ENCODE peak calls at places on chromosomes 13 and 19, in four cellular contexts. A is MM.1S; I is GM23338; V is CD8-positive, alpha-beta T cell. L is an unnamed sample. For H3K36me3, the result is how much of the 10 kb centered on the place peaks cover.

GRCh38 chr19:49817964-49818690 is at the start of gene MED25:
- DNase-seq in A (peak), I (peak), V (peak), L (peak)

GRCh38 chr19:42081584-42082258 is 5.8 kb downstream of the ZNF574 start:
- DNase-seq in A (peak), I (peak), V (no peak), L (no peak)

GRCh38 chr19:4909172-4909896 is at the start of gene UHRF1:
- DNase-seq in A (peak), I (peak), V (no peak), L (no peak)

GRCh38 chr19:2503521-2504109 is 27.7 kb downstream of the GADD45B start:
- DNase-seq in A (no peak), I (no peak), V (peak), L (peak)

GRCh38 chr13:44305845-44306244 is 67.8 kb upstream of the SERP2 start:
- DNase-seq in A (no peak), I (peak), V (no peak), L (no peak)

GRCh38 chr13:114222461-114222968 is 12.2 kb upstream of the CDC16 start:
- DNase-seq in A (peak), I (no peak), V (no peak), L (no peak)

GRCh38 chr13:33524086-33524485 is 238.5 kb upstream of the STARD13 start:
- DNase-seq in A (no peak), I (no peak), V (no peak), L (no peak)

GRCh38 chr19:43636121-43636683 is 3.4 kb downstream of the CADM4 start:
- DNase-seq in A (no peak), I (peak), V (no peak), L (no peak)

GRCh38 chr13:35526577-35526976 is 50.1 kb upstream of the MAB21L1 start:
- DNase-seq in A (no peak), I (no peak), V (no peak), L (no peak)

GRCh38 chr13:51786425-51787010 is 17.4 kb downstream of the DHRS12 start:
- DNase-seq in A (no peak), I (no peak), V (no peak), L (no peak)

GRCh38 chr19:54425382-54425723 is 10.1 kb downstream of the TTYH1 start:
- DNase-seq in A (no peak), I (no peak), V (no peak), L (no peak)

GRCh38 chr13:73334459-73334858 is 275.7 kb downstream of the KLF5 start:
- DNase-seq in A (no peak), I (no peak), V (no peak), L (no peak)

GRCh38 chr13:24066405-24067292 is 93.9 kb upstream of the SPATA13 start:
- DNase-seq in A (no peak), I (peak), V (no peak), L (no peak)

GRCh38 chr13:46553521-46553885 is 533 bp downstream of the LRCH1 start:
- DNase-seq in A (no peak), I (peak), V (no peak), L (peak)

GRCh38 chr19:49133621-49134454 is 14.5 kb downstream of the PPFIA3 start:
- DNase-seq in A (no peak), I (peak), V (no peak), L (peak)

GRCh38 chr13:64591981-64592380 is 2638.2 kb downstream of the PCDH9 start:
- DNase-seq in A (no peak), I (no peak), V (no peak), L (no peak)

GRCh38 chr19:38004505-38005223 is 97.7 kb downstream of the SIPA1L3 start:
- DNase-seq in A (peak), I (peak), V (no peak), L (no peak)

GRCh38 chr13:23504188-23504587 is 66.0 kb upstream of the TNFRSF19 start:
- DNase-seq in A (no peak), I (no peak), V (no peak), L (no peak)

GRCh38 chr19:41323430-41324125 is 13.6 kb downstream of the CCDC97 start:
- DNase-seq in A (no peak), I (peak), V (no peak), L (no peak)

GRCh38 chr19:15836595-15837398 is 21.3 kb upstream of the OR10H1 start:
- DNase-seq in A (peak), I (no peak), V (peak), L (peak)

GRCh38 chr13:23348270-23349126 is 85.0 kb downstream of the SACS start:
- DNase-seq in A (no peak), I (peak), V (no peak), L (no peak)

GRCh38 chr19:33387351-33388230 is 14.1 kb downstream of the CEBPG start:
- DNase-seq in A (no peak), I (no peak), V (no peak), L (no peak)

GRCh38 chr19:5048727-5049553 is 80.0 kb downstream of the KDM4B start:
- DNase-seq in A (no peak), I (no peak), V (no peak), L (no peak)

GRCh38 chr13:95822303-95822702 is 145.4 kb downstream of the DNAJC3 start:
- DNase-seq in A (no peak), I (no peak), V (no peak), L (no peak)

GRCh38 chr13:53012707-53013106 is 15.9 kb upstream of the OLFM4 start:
- DNase-seq in A (peak), I (no peak), V (no peak), L (no peak)

GRCh38 chr19:35790981-35791813 is 15.8 kb downstream of the ARHGAP33 start:
- DNase-seq in A (no peak), I (peak), V (no peak), L (no peak)

GRCh38 chr13:76965759-76966421 is 17.6 kb downstream of the ACOD1 start:
- DNase-seq in A (no peak), I (no peak), V (no peak), L (no peak)

GRCh38 chr19:12090807-12091206 is 26.3 kb downstream of the ZNF844 start:
- DNase-seq in A (peak), I (peak), V (peak), L (peak)

GRCh38 chr19:33430674-33431277 is 57.3 kb downstream of the CEBPG start:
- DNase-seq in A (peak), I (peak), V (peak), L (peak)

GRCh38 chr13:97122381-97122996 is 99.6 kb upstream of the MBNL2 start:
- DNase-seq in A (no peak), I (no peak), V (no peak), L (no peak)

GRCh38 chr13:50616101-50616500 is 227.4 kb downstream of the DLEU7 start:
- DNase-seq in A (no peak), I (no peak), V (no peak), L (no peak)

GRCh38 chr19:12284226-12284625 is 10.5 kb downstream of the ZNF44 start:
- DNase-seq in A (no peak), I (no peak), V (no peak), L (no peak)

GRCh38 chr19:33616857-33617256 is 4.9 kb upstream of the CHST8 start:
- DNase-seq in A (peak), I (no peak), V (no peak), L (no peak)

GRCh38 chr19:8245869-8246835 is 37.0 kb downstream of the CERS4 start:
- DNase-seq in A (no peak), I (no peak), V (no peak), L (no peak)

GRCh38 chr13:43232866-43233265 is 209.5 kb downstream of the DNAJC15 start:
- DNase-seq in A (no peak), I (no peak), V (no peak), L (no peak)

GRCh38 chr19:8340341-8341096 is 2.5 kb downstream of the KANK3 start:
- DNase-seq in A (no peak), I (peak), V (no peak), L (no peak)

GRCh38 chr19:12791345-12792047 is at the start of gene JUNB:
- DNase-seq in A (peak), I (peak), V (peak), L (peak)

GRCh38 chr19:13841339-13842293 is 35.3 kb upstream of the NANOS3 start:
- DNase-seq in A (peak), I (no peak), V (no peak), L (peak)

GRCh38 chr13:62524061-62524460 is 1108.4 kb upstream of the PCDH20 start:
- DNase-seq in A (no peak), I (no peak), V (no peak), L (no peak)

DNA sequence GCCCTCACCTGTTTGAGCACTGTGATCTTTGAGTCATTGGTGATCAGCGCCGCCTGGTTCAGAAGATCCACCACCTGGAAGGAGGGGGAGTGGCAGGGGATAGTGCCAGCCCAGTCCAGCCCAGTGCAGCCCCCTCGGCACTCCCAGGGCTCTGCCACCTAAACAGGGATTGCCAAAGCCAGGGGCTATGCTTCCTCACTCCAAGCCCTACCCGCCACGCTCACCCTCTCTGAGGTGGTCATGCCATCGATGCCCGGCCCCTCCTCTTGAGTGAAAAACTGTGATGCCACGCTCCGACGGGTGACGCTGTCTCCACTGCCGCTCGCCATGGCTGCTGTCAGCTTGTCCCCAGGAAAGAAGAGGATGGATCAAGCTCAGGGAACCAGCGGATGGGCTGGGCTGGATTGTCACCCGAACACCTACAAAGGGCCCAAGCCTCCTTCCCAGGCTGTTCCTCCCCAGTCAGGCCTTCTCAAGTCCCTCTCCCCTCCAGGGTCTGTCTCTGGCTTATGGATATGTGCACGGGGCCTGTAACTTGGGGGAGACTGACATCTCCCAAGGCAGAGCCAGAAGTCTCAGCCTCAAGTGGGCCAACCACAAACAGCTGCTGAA is 8.7 kb downstream of the SYMPK start:
- DNase-seq in A (no peak), I (no peak), V (no peak), L (no peak)
- H3K36me3 ChIP-seq in A (under half), I (under half), V (under half), L (under half)

DNA sequence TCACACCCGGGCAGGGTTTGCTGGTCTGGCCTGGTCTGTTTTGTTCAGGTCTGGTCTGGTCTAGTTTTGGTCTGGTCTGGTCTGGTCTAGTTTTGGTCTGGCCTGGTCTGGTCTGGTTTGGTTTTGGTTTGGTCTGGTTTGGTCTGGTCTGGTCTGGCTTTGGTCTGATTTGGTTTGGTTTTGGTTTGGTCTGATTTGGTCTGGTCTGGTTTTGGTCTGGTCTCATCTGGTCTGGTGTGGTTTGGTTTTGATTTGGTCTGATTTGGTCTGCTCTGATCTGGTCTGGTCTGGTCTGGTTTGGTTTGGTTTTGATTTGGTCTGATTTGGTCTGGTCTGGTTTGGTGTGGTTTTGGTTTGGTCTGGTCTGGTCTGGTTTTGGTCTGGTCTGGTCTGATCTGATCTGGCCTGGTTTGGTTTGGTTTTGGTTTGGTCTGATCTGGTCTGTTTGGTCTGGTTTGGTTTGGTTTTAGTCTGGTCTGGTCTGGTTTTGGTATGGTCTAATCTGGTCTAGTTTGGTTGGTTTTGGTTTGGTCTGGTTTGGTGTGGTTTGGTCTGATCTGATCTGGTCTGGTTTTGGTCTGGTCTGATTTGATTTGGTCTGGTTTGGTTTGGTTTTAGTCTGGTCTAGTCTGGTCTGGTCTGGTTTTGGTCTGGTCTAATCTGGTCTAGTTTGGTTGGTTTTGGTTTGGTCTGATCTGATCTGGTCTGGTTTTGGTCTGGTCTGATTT is 14.4 kb upstream of the F2RL3 start:
- DNase-seq in A (no peak), I (no peak), V (no peak), L (no peak)
- H3K36me3 ChIP-seq in A (under half), I (under half), V (under half), L (under half)

GRCh38 chr13:92823059-92823458 is 403.5 kb upstream of the GPC6 start:
- DNase-seq in A (no peak), I (no peak), V (no peak), L (no peak)

GRCh38 chr13:92830821-92831220 is 395.8 kb upstream of the GPC6 start:
- DNase-seq in A (no peak), I (no peak), V (no peak), L (no peak)

GRCh38 chr13:92829930-92830329 is 396.7 kb upstream of the GPC6 start:
- DNase-seq in A (no peak), I (no peak), V (no peak), L (no peak)

GRCh38 chr13:92826197-92826596 is 400.4 kb upstream of the GPC6 start:
- DNase-seq in A (no peak), I (no peak), V (no peak), L (no peak)

GRCh38 chr13:92827503-92827902 is 399.1 kb upstream of the GPC6 start:
- DNase-seq in A (no peak), I (no peak), V (no peak), L (no peak)
- H3K36me3 ChIP-seq in A (under half), I (under half), V (under half), L (under half)

DNA sequence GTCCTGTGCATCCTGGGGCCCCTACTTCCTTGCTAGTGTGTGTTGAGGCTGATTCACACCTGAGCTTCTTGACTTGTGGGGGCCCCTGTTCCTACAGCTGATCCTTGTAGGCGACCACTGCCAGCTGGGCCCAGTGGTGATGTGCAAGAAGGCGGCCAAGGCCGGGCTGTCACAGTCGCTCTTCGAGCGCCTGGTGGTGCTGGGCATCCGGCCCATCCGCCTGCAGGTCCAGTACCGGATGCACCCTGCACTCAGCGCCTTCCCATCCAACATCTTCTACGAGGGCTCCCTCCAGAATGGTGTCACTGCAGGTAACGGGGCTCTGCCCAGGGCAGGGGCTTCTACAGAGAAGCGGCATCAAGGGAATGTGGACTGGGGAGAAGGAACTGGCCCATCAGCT is 25.5 kb downstream of the UPF1 start:
- DNase-seq in A (no peak), I (no peak), V (no peak), L (peak)
- H3K36me3 ChIP-seq in A (under half), I (under half), V (half or more), L (half or more)

GRCh38 chr19:39469036-39469435 is 11.6 kb upstream of the TIMM50 start:
- DNase-seq in A (no peak), I (peak), V (no peak), L (no peak)
- H3K36me3 ChIP-seq in A (under half), I (under half), V (half or more), L (half or more)

DNA sequence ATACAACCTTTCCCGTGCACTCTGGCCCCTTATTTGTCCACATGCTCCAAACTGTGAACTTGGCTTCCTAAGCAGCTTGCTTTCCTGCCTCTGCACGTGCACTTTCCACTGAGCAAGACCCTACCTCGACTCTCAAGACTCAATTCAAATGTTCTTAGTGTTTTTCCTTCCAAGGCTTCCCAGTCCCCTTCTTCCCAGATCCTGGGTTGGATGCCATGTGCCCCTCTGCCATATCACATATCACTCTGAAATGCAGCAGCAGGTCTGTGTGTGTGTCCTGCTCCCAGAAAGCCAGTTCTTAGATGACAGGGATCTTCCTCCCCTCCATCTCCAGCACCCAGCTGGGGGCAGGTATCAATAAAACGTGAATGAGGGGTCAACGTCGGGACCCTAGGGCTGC is 3.0 kb downstream of the ZNF557 start:
- DNase-seq in A (no peak), I (no peak), V (no peak), L (no peak)
- H3K36me3 ChIP-seq in A (under half), I (under half), V (half or more), L (half or more)

GRCh38 chr19:45414468-45414867 is 8.0 kb downstream of the POLR1G start:
- DNase-seq in A (no peak), I (no peak), V (no peak), L (no peak)
- H3K36me3 ChIP-seq in A (under half), I (under half), V (under half), L (under half)

GRCh38 chr19:47187797-47188196 is 43.2 kb downstream of the BBC3 start:
- DNase-seq in A (no peak), I (no peak), V (no peak), L (peak)

GRCh38 chr19:47190167-47190727 is 40.8 kb downstream of the BBC3 start:
- DNase-seq in A (no peak), I (no peak), V (peak), L (peak)

GRCh38 chr19:47187023-47187655 is 43.9 kb downstream of the BBC3 start:
- DNase-seq in A (no peak), I (no peak), V (no peak), L (no peak)

GRCh38 chr19:47186337-47187022 is 44.5 kb downstream of the BBC3 start:
- DNase-seq in A (no peak), I (no peak), V (peak), L (peak)

GRCh38 chr19:47188507-47189033 is 42.4 kb downstream of the BBC3 start:
- DNase-seq in A (no peak), I (no peak), V (no peak), L (no peak)
- H3K36me3 ChIP-seq in A (under half), I (under half), V (under half), L (under half)